ENCODE peak calls at places on chromosomes 3 and 15, in six cellular contexts. L is stomach, P is uterus, W is adrenal gland, Y is SK-N-SH, R is heart right ventricle. M is an unnamed sample. For H3K4me1, the result is how much of the 10 kb centered on the place peaks cover.

GRCh38 chr3:163773136-163773535 is 1305.2 kb downstream of the SI start:
- DNase-seq in P (no peak), Y (no peak), W (no peak), L (no peak), R (no peak), M (no peak)

GRCh38 chr3:14121859-14122258 is 2.8 kb downstream of the CHCHD4 start:
- DNase-seq in L (no peak), R (no peak), P (no peak), Y (no peak), W (no peak), M (no peak)

GRCh38 chr3:132659370-132660055 is at the start of gene ACAD11:
- DNase-seq in L (peak), P (peak), Y (peak), W (peak), R (peak), M (peak)

GRCh38 chr15:77081971-77082370 is 11.1 kb upstream of the TSPAN3 start:
- DNase-seq in L (no peak), R (no peak), P (no peak), Y (no peak), W (no peak), M (no peak)

GRCh38 chr3:184592411-184593200 is 31.0 kb downstream of the EPHB3 start:
- DNase-seq in W (no peak), L (no peak), Y (peak), P (peak), R (no peak), M (no peak)

GRCh38 chr15:58109419-58109818 is 28.8 kb upstream of the AQP9 start:
- DNase-seq in L (no peak), R (no peak), Y (no peak), W (no peak), P (no peak), M (no peak)

GRCh38 chr3:196280689-196281463 is 6.7 kb downstream of the PCYT1A start:
- DNase-seq in Y (no peak), P (no peak), W (no peak), L (no peak), R (no peak), M (no peak)

GRCh38 chr3:16596352-16597032 is 8.7 kb downstream of the DAZL start:
- DNase-seq in Y (no peak), R (no peak), W (no peak), L (no peak), P (no peak), M (no peak)

GRCh38 chr15:34336947-34337556 is 529 bp downstream of the SLC12A6 start:
- DNase-seq in W (peak), L (no peak), R (no peak), Y (no peak), P (no peak), M (no peak)

GRCh38 chr3:117756580-117756979 is 1047.0 kb downstream of the TUSC7 start:
- DNase-seq in Y (peak), L (no peak), P (no peak), W (no peak), R (no peak), M (no peak)

GRCh38 chr3:197490098-197490497 is 65.7 kb downstream of the BDH1 start:
- DNase-seq in R (no peak), P (no peak), L (no peak), W (no peak), Y (no peak), M (no peak)

GRCh38 chr3:21654662-21655061 is 96.3 kb downstream of the ZNF385D start:
- DNase-seq in R (no peak), W (no peak), Y (no peak), P (no peak), L (no peak), M (no peak)

GRCh38 chr15:91219203-91219602 is 119.1 kb downstream of the SV2B start:
- DNase-seq in R (no peak), L (no peak), P (no peak), W (no peak), Y (no peak), M (no peak)

GRCh38 chr3:167274141-167274874 is 105.8 kb downstream of the ZBBX start:
- DNase-seq in Y (no peak), P (no peak), R (no peak), W (no peak), L (no peak), M (no peak)

GRCh38 chr3:120821426-120821825 is 78.9 kb downstream of the GTF2E1 start:
- DNase-seq in Y (no peak), W (no peak), P (no peak), R (no peak), L (no peak), M (no peak)

GRCh38 chr3:171790898-171791694 is 19.2 kb downstream of the PLD1 start:
- DNase-seq in L (no peak), R (no peak), W (no peak), P (no peak), Y (no peak), M (no peak)
- H3K4me1 ChIP-seq in L (under half), R (under half), W (under half), P (under half), Y (under half), M (under half)

DNA sequence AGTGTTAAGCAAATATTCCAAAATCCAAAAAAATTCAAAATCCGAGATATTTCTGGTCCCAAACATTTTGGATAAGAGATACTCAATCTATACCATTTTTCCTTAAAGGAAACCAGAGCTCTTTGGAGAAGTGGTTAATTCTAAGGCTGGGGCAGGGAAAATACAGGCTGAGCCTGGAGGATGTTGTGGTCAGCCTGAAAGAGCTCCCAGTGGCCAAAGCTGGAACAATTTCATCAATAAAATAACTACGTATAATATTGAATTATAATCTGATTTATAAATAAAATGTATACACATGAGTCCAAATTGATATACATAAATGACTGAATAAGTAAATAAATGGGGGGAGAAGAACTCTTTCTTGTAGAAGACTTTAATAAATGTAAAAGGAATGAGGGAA is 24.6 kb downstream of the PPARG start:
- DNase-seq in L (no peak), P (no peak), Y (no peak), W (no peak), R (no peak), M (no peak)
- TF ChIP-seq CTCF in L (no peak), P (no peak), Y (no peak), W (no peak), R (no peak), M (no peak)

GRCh38 chr15:51129513-51130197 is 34.9 kb upstream of the TNFAIP8L3 start:
- DNase-seq in L (no peak), Y (no peak), P (no peak), R (no peak), W (no peak), M (no peak)

GRCh38 chr15:51133140-51133630 is 38.5 kb upstream of the TNFAIP8L3 start:
- DNase-seq in Y (no peak), L (no peak), R (no peak), W (no peak), P (no peak), M (no peak)

GRCh38 chr15:51132384-51133139 is 37.9 kb upstream of the TNFAIP8L3 start:
- DNase-seq in Y (peak), P (peak), L (no peak), W (peak), R (no peak), M (no peak)

GRCh38 chr15:51130344-51130743 is 35.6 kb upstream of the TNFAIP8L3 start:
- DNase-seq in Y (no peak), L (no peak), R (no peak), P (no peak), W (no peak), M (no peak)

DNA sequence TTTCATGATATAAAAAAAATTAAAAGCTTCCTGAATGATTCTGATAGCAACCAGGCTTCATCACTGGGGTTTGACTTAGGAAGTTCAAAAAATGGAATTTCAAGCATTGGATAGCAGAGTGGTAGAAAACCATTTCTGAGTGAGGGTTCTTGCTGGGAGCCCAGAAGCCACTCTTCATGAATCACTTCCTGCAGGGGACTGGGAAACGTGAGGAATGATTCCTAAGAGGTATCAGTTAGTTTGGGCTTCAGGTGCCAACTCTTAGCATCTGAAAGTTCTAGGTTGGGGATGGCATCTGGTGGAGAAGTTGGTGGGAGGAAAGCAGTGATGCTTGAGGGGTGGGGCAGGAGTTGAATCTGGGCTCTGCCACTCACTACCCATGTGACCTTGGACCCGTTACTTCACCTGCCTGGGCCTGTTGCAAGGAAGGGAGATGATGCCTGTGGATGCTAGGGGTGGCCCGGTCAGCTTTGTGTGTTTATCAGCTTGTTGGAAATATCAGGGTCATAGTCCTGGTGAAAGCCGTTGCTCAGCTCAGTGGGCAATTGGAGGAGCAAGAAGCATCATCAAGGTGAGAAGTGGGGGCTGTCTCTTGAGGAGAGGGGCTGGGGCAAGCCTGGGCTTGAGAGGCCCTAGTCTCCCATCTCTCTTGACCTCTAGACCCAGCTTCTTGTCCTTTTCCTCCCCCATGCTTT is 37.0 kb upstream of the TNFAIP8L3 start:
- DNase-seq in W (no peak), R (no peak), L (no peak), P (no peak), Y (no peak), M (no peak)
- H3K4me1 ChIP-seq in W (under half), R (under half), L (under half), P (under half), Y (under half), M (under half)

DNA sequence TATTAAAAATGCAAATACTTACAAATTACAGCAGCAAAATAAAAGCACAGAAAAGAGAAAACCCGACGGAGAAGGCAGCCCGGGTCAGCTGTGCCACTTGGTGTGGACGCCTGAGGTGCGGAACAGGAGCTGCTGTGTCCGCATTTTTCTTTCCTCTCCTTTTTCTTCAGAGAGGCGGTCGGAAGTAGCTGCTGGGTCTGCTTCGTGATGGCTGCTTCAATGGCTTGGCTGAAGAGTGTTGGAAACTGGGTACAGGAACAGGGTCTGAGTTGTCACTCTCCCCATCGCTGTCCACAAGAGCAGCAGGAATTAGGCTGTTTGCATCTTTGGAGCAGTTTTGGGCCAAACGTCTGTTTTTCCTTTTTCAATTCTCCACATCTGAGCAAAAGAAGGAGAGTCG is 53.6 kb upstream of the ARL8B start:
- DNase-seq in W (no peak), R (no peak), Y (no peak), P (no peak), L (no peak), M (no peak)
- TF ChIP-seq CTCF in W (no peak), R (no peak), Y (no peak), P (no peak), L (no peak), M (no peak)

M was measured in lung.